ENCODE peak calls at places on chromosomes 13 and 19, in five cellular contexts. One of them, this sample, is unnamed.

GRCh38 chr13:36288794-36289391 is 8.7 kb downstream of the CCDC169 start:
- DNase-seq in lower lobe of right lung: no peak
- DNase-seq in heart right ventricle: no peak
- DNase-seq in fibroblast of pulmonary artery: no peak
- DNase-seq in fibroblast of lung: no peak
- DNase-seq in this sample: no peak

GRCh38 chr19:43639507-43640423 is at the start of gene CADM4:
- DNase-seq in lower lobe of right lung: peak
- DNase-seq in heart right ventricle: peak
- DNase-seq in fibroblast of pulmonary artery: no peak
- DNase-seq in fibroblast of lung: no peak
- DNase-seq in this sample: no peak

GRCh38 chr13:87057807-87058520 is 613.2 kb upstream of the SLITRK5 start:
- DNase-seq in lower lobe of right lung: no peak
- DNase-seq in fibroblast of lung: no peak
- DNase-seq in fibroblast of pulmonary artery: peak
- DNase-seq in heart right ventricle: no peak
- DNase-seq in this sample: no peak

GRCh38 chr19:17757125-17757524 is 5.8 kb downstream of the FCHO1 start:
- DNase-seq in heart right ventricle: peak
- DNase-seq in lower lobe of right lung: no peak
- DNase-seq in fibroblast of pulmonary artery: peak
- DNase-seq in fibroblast of lung: peak
- DNase-seq in this sample: peak

GRCh38 chr13:106210327-106210726 is 325.1 kb downstream of the EFNB2 start:
- DNase-seq in fibroblast of pulmonary artery: peak
- DNase-seq in fibroblast of lung: peak
- DNase-seq in heart right ventricle: no peak
- DNase-seq in lower lobe of right lung: no peak
- DNase-seq in this sample: no peak

GRCh38 chr19:14413765-14414171 is 5.4 kb downstream of the DDX39A start:
- DNase-seq in heart right ventricle: no peak
- DNase-seq in fibroblast of pulmonary artery: peak
- DNase-seq in lower lobe of right lung: no peak
- DNase-seq in fibroblast of lung: peak
- DNase-seq in this sample: peak

GRCh38 chr19:660793-661426 is 2.1 kb downstream of the RNF126 start:
- DNase-seq in lower lobe of right lung: no peak
- DNase-seq in fibroblast of pulmonary artery: no peak
- DNase-seq in heart right ventricle: peak
- DNase-seq in fibroblast of lung: no peak
- DNase-seq in this sample: no peak

GRCh38 chr19:12521996-12522395 is 29.3 kb downstream of the ZNF564 start:
- DNase-seq in lower lobe of right lung: no peak
- DNase-seq in heart right ventricle: no peak
- DNase-seq in fibroblast of lung: no peak
- DNase-seq in fibroblast of pulmonary artery: no peak
- DNase-seq in this sample: no peak

GRCh38 chr19:48333467-48334384 is 8.4 kb downstream of the EMP3 start:
- DNase-seq in heart right ventricle: peak
- DNase-seq in fibroblast of pulmonary artery: peak
- DNase-seq in fibroblast of lung: peak
- DNase-seq in lower lobe of right lung: peak
- DNase-seq in this sample: peak

GRCh38 chr19:38555200-38555599 is 62.6 kb downstream of the MAP4K1 start:
- DNase-seq in lower lobe of right lung: peak
- DNase-seq in fibroblast of lung: no peak
- DNase-seq in fibroblast of pulmonary artery: no peak
- DNase-seq in heart right ventricle: no peak
- DNase-seq in this sample: no peak

GRCh38 chr19:38559428-38560401 is 58.0 kb downstream of the MAP4K1 start:
- DNase-seq in heart right ventricle: no peak
- DNase-seq in fibroblast of pulmonary artery: no peak
- DNase-seq in lower lobe of right lung: peak
- DNase-seq in fibroblast of lung: peak
- DNase-seq in this sample: no peak

GRCh38 chr19:38554676-38555141 is 63.0 kb downstream of the MAP4K1 start:
- DNase-seq in heart right ventricle: no peak
- DNase-seq in fibroblast of lung: no peak
- DNase-seq in fibroblast of pulmonary artery: no peak
- DNase-seq in lower lobe of right lung: no peak
- DNase-seq in this sample: no peak

GRCh38 chr19:38557205-38557799 is 60.5 kb downstream of the MAP4K1 start:
- DNase-seq in heart right ventricle: no peak
- DNase-seq in lower lobe of right lung: peak
- DNase-seq in fibroblast of lung: no peak
- DNase-seq in fibroblast of pulmonary artery: no peak
- DNase-seq in this sample: no peak

DNA sequence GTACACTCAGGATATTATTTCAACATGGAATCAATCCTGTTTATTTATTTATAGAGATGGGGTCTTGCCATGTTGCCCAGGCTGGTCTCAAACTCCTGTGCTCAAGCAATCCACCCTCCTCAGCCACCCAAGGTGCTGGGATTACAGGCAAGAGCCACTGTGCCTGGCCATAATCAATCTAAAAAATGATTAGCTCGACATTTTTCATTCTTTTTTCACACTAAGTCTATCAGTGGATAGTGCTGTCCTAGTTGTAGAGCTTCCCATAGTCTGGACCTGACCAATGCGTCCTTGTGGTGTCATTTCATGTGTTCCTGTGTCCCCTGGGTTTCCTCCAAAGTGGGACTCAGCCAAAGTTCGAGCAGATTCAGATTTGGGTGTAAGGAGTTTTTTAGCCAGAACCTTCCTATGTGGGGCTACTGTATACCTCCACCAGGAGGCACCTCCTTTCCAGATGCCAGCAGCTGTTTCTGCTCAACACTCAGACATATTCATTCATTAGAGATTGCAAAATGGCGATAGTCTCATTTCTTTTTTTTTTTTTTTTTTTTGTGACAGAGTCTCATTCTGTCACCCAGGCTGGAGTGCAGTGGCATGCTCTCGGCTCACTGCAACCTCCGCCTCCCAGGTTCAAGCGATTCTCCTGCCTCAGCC is 61.1 kb downstream of the MAP4K1 start:
- DNase-seq in fibroblast of pulmonary artery: peak
- DNase-seq in lower lobe of right lung: no peak
- DNase-seq in heart right ventricle: no peak
- DNase-seq in fibroblast of lung: no peak
- DNase-seq in this sample: no peak
- TF ChIP-seq CTCF in fibroblast of pulmonary artery: peak
- TF ChIP-seq CTCF in lower lobe of right lung: no peak
- TF ChIP-seq CTCF in heart right ventricle: no peak
- TF ChIP-seq CTCF in fibroblast of lung: peak
- TF ChIP-seq CTCF in this sample: peak

GRCh38 chr19:45032421-45032820 is 6.4 kb upstream of the CLASRP start:
- DNase-seq in fibroblast of lung: no peak
- DNase-seq in lower lobe of right lung: no peak
- DNase-seq in heart right ventricle: no peak
- DNase-seq in fibroblast of pulmonary artery: no peak
- DNase-seq in this sample: no peak
- TF ChIP-seq CTCF in fibroblast of lung: no peak
- TF ChIP-seq CTCF in lower lobe of right lung: no peak
- TF ChIP-seq CTCF in heart right ventricle: no peak
- TF ChIP-seq CTCF in fibroblast of pulmonary artery: no peak
- TF ChIP-seq CTCF in this sample: no peak

GRCh38 chr13:49419292-49419691 is 24.6 kb downstream of the CAB39L start:
- DNase-seq in fibroblast of pulmonary artery: no peak
- DNase-seq in lower lobe of right lung: no peak
- DNase-seq in heart right ventricle: no peak
- DNase-seq in fibroblast of lung: peak
- DNase-seq in this sample: peak

GRCh38 chr13:49418206-49418605 is 25.7 kb downstream of the CAB39L start:
- DNase-seq in lower lobe of right lung: no peak
- DNase-seq in fibroblast of lung: no peak
- DNase-seq in fibroblast of pulmonary artery: no peak
- DNase-seq in heart right ventricle: no peak
- DNase-seq in this sample: no peak

DNA sequence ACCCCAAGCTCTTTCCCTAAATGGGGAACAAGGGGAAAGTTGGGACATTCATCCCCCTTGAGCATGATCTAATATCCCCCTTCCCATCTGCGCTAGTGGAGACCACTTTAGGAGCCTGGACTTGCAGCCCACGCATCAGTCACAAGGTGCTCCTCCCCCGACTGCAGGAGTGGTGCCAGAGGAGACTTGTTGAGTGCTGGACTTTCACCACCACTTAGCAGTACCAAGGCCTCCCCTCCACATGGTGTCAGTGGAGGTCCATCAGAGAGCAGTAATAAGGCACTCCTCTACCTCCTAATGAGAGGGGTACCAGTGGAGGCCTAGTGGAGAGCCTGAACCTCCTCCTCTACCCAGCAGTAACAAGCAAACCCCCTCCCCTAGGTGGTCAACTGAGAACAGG is 22.5 kb downstream of the CAB39L start:
- DNase-seq in lower lobe of right lung: no peak
- DNase-seq in fibroblast of lung: no peak
- DNase-seq in fibroblast of pulmonary artery: peak
- DNase-seq in heart right ventricle: no peak
- DNase-seq in this sample: no peak
- TF ChIP-seq CTCF in lower lobe of right lung: no peak
- TF ChIP-seq CTCF in fibroblast of lung: no peak
- TF ChIP-seq CTCF in fibroblast of pulmonary artery: peak
- TF ChIP-seq CTCF in heart right ventricle: peak
- TF ChIP-seq CTCF in this sample: no peak

GRCh38 chr19:39413903-39414608 is 1.6 kb downstream of the PLEKHG2 start:
- DNase-seq in lower lobe of right lung: no peak
- DNase-seq in heart right ventricle: peak
- DNase-seq in fibroblast of lung: no peak
- DNase-seq in fibroblast of pulmonary artery: no peak
- DNase-seq in this sample: peak
- TF ChIP-seq CTCF in lower lobe of right lung: peak
- TF ChIP-seq CTCF in heart right ventricle: no peak
- TF ChIP-seq CTCF in fibroblast of lung: peak
- TF ChIP-seq CTCF in fibroblast of pulmonary artery: no peak
- TF ChIP-seq CTCF in this sample: peak

DNA sequence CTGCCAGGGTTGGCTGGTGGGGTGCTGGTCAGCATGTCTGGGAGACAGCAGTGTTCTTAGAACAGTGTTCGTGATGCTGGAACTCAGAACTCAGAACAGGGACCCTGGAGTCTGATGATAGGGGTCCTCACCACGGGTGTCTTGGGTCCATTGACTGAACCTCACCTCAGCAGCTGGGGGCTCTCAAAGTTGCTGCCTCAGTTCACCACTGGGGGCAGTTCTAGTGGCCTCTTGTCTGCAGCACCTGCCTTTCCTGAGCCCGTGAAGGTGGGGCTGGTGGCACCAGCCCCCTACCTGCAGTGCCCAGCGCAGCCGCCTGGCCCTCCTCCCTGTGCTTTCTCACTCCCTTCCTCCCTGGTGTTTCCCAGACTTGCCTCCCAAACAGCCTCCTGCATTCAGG is 28.5 kb downstream of the SAFB start:
- DNase-seq in heart right ventricle: no peak
- DNase-seq in fibroblast of pulmonary artery: no peak
- DNase-seq in fibroblast of lung: no peak
- DNase-seq in lower lobe of right lung: peak
- DNase-seq in this sample: no peak
- TF ChIP-seq CTCF in heart right ventricle: no peak
- TF ChIP-seq CTCF in fibroblast of pulmonary artery: no peak
- TF ChIP-seq CTCF in fibroblast of lung: no peak
- TF ChIP-seq CTCF in lower lobe of right lung: no peak
- TF ChIP-seq CTCF in this sample: no peak

This sample was measured in cardiac fibroblast.